ENCODE peak calls at places on chromosomes 1 and 21, in eight cellular contexts. J is IMR-90, S is kidney epithelial cell, V is epithelial cell of esophagus, B is esophagus squamous epithelium, O is osteoblast, E is HAP-1, K is left ventricle myocardium inferior. G is an unnamed sample.

GRCh38 chr1:53619811-53620619 is 118.9 kb downstream of the GLIS1 start:
- DNase-seq in J (peak), S (no peak), V (peak), B (no peak), O (peak), E (peak), K (no peak), G (peak)

GRCh38 chr21:45060675-45061311 is 13.6 kb upstream of the ADARB1 start:
- DNase-seq in J (no peak), S (no peak), V (no peak), B (no peak), O (no peak), E (no peak), K (no peak), G (no peak)

GRCh38 chr1:217137210-217137871 is 414.1 kb upstream of the ESRRG start:
- DNase-seq in J (no peak), S (no peak), V (peak), B (no peak), O (peak), E (no peak), K (no peak), G (no peak)

GRCh38 chr1:235075121-235075954 is 53.3 kb downstream of the TOMM20 start:
- DNase-seq in J (peak), S (peak), V (peak), B (no peak), O (peak), E (no peak), K (peak), G (peak)

GRCh38 chr21:41932576-41933258 is 21.1 kb downstream of the C2CD2 start:
- DNase-seq in J (peak), S (no peak), V (peak), B (no peak), O (no peak), E (no peak), K (peak), G (no peak)

GRCh38 chr21:37149411-37149810 is 76.4 kb downstream of the TTC3 start:
- DNase-seq in J (peak), S (no peak), V (peak), B (no peak), O (no peak), E (no peak), K (no peak), G (no peak)

GRCh38 chr1:24483441-24483840 is 19.2 kb upstream of the RCAN3 start:
- DNase-seq in J (no peak), S (no peak), V (no peak), B (no peak), O (no peak), E (no peak), K (no peak), G (no peak)

GRCh38 chr1:247474367-247474766 is 16.5 kb upstream of the OR2B11 start:
- DNase-seq in J (no peak), S (no peak), V (no peak), B (no peak), O (no peak), E (no peak), K (no peak), G (no peak)

GRCh38 chr1:78570539-78570938 is 49.7 kb upstream of the IFI44L start:
- DNase-seq in J (no peak), S (no peak), V (no peak), B (no peak), O (no peak), E (no peak), K (no peak), G (no peak)

GRCh38 chr1:2231667-2232254 is 3.6 kb downstream of the SKI start:
- DNase-seq in J (peak), S (no peak), V (peak), B (no peak), O (peak), E (peak), K (peak), G (peak)

GRCh38 chr1:30616759-30617158 is 106.6 kb downstream of the MATN1 start:
- DNase-seq in J (no peak), S (no peak), V (no peak), B (no peak), O (no peak), E (no peak), K (no peak), G (no peak)

GRCh38 chr1:4033732-4034131 is 133.7 kb upstream of the C1orf174 start:
- DNase-seq in J (no peak), S (no peak), V (no peak), B (no peak), O (no peak), E (no peak), K (no peak), G (no peak)

GRCh38 chr1:51908499-51908898 is 30.0 kb upstream of the NRDC start:
- DNase-seq in J (no peak), S (no peak), V (no peak), B (no peak), O (no peak), E (no peak), K (no peak), G (no peak)

GRCh38 chr1:200364121-200364759 is 45.6 kb downstream of the ZNF281 start:
- DNase-seq in J (peak), S (peak), V (peak), B (no peak), O (no peak), E (peak), K (no peak), G (no peak)

GRCh38 chr1:18199462-18199861 is 91.9 kb downstream of the IGSF21 start:
- DNase-seq in J (no peak), S (no peak), V (no peak), B (no peak), O (no peak), E (no peak), K (no peak), G (no peak)

GRCh38 chr1:168098534-168099313 is 38.0 kb downstream of the GPR161 start:
- DNase-seq in J (no peak), S (no peak), V (no peak), B (no peak), O (no peak), E (no peak), K (no peak), G (no peak)

GRCh38 chr21:33380483-33380998 is 22.7 kb upstream of the IFNGR2 start:
- DNase-seq in J (peak), S (peak), V (peak), B (peak), O (peak), E (peak), K (peak), G (peak)

GRCh38 chr1:228286505-228287417 is 78.9 kb downstream of the OBSCN start:
- DNase-seq in J (no peak), S (no peak), V (no peak), B (no peak), O (peak), E (no peak), K (peak), G (peak)

GRCh38 chr1:214248294-214249082 is 32.5 kb upstream of the SMYD2 start:
- DNase-seq in J (peak), S (no peak), V (no peak), B (no peak), O (no peak), E (no peak), K (no peak), G (no peak)

GRCh38 chr1:209105769-209106168 is 477.7 kb upstream of the CAMK1G start:
- DNase-seq in J (no peak), S (no peak), V (no peak), B (no peak), O (no peak), E (no peak), K (no peak), G (no peak)

GRCh38 chr1:45340816-45341215 is 576 bp upstream of the MUTYH start:
- DNase-seq in J (no peak), S (no peak), V (no peak), B (no peak), O (no peak), E (peak), K (no peak), G (no peak)

GRCh38 chr1:19644761-19645543 is 841 bp downstream of the NBL1 start:
- DNase-seq in J (no peak), S (no peak), V (no peak), B (no peak), O (peak), E (peak), K (peak), G (peak)

GRCh38 chr1:19644422-19644760 is 280 bp downstream of the NBL1 start:
- DNase-seq in J (no peak), S (no peak), V (no peak), B (no peak), O (peak), E (no peak), K (no peak), G (no peak)

GRCh38 chr1:19640363-19641316 is 3.5 kb upstream of the NBL1 start:
- DNase-seq in J (peak), S (no peak), V (peak), B (no peak), O (peak), E (no peak), K (no peak), G (no peak)

GRCh38 chr1:19643602-19644419 is at the start of gene NBL1:
- DNase-seq in J (peak), S (no peak), V (peak), B (no peak), O (peak), E (peak), K (peak), G (peak)

DNA sequence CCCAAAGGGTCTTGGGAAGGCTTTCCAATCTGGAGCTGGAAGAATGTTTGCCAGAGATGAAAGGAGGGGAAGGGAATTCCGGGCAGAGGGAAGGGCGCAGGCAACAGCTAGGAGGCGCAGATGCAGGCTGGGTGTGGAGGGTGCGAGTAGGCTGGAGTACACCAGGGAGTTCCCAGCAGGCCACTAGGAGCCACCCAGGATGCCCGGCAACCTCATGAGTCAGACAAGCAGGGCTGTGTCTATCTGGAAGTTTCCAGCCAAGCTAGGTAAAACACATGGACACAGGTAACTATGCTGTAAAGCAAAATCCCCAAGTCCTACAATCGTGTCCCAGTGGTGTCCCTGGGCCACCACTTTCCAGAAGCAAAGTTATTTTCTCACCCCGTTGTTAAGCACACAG is 998 bp upstream of the NBL1 start:
- DNase-seq in J (no peak), S (no peak), V (peak), B (no peak), O (peak), E (no peak), K (no peak), G (peak)
- H3K4me3 ChIP-seq in J (no peak), S (no peak), V (peak), B (peak), O (peak), E (no peak), K (peak), G (no peak)

GRCh38 chr1:23366598-23366997 is 3.0 kb downstream of the ZNF436 start:
- DNase-seq in J (no peak), S (no peak), V (peak), B (no peak), O (no peak), E (no peak), K (no peak), G (no peak)
- H3K4me3 ChIP-seq in J (no peak), S (no peak), V (peak), B (peak), O (no peak), E (no peak), K (peak), G (no peak)

GRCh38 chr1:197801111-197801482 is 25.8 kb upstream of the DENND1B start:
- DNase-seq in J (no peak), S (no peak), V (no peak), B (no peak), O (no peak), E (no peak), K (no peak), G (no peak)

GRCh38 chr1:197799271-197799670 is 24.0 kb upstream of the DENND1B start:
- DNase-seq in J (peak), S (no peak), V (peak), B (no peak), O (peak), E (no peak), K (no peak), G (no peak)

GRCh38 chr1:197801684-197802083 is 26.4 kb upstream of the DENND1B start:
- DNase-seq in J (no peak), S (no peak), V (no peak), B (no peak), O (no peak), E (no peak), K (no peak), G (no peak)

GRCh38 chr1:197798492-197798891 is 23.2 kb upstream of the DENND1B start:
- DNase-seq in J (no peak), S (no peak), V (no peak), B (no peak), O (no peak), E (no peak), K (no peak), G (no peak)

DNA sequence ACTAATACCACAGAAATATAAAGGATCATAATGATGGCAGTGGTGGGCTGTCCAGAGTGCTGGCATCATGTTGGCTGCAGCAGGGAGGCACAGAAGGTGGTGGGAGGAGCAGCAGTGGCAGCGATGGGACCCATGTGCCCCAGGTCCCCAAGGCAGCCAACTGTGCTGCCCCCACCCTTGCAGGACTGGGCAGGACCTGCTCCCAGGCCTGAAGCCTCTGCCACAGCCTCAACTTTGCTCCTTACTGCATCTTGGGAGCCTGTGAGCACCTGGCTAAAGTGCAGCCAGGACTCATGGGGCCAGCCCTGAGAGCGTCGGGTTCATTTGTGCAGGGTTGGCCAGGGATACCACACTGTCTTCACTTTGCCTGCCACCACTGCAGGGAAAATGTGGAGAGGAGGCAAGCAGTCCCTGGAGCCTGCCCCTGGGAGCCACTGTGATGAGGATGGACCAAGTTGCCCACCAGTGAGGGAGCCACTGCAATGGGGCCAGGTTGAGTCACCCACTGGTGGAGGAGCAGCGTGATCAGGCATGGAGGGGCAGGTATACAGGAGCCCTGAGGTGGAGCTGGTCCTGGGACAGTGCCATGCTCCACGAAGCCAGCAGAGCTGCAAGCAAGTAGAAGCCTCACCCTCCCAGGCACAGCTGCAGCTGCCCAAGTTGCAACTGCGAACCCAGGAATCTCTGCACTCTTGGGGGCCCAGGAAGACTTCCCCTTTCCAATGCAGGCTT is 25.3 kb upstream of the DENND1B start:
- DNase-seq in J (no peak), S (no peak), V (no peak), B (no peak), O (no peak), E (no peak), K (no peak), G (no peak)
- H3K4me3 ChIP-seq in J (no peak), S (no peak), V (no peak), B (no peak), O (no peak), E (no peak), K (no peak), G (no peak)

GRCh38 chr1:48043524-48043923 is 46.3 kb upstream of the TRABD2B start:
- DNase-seq in J (no peak), S (no peak), V (peak), B (no peak), O (no peak), E (no peak), K (no peak), G (no peak)

GRCh38 chr1:48047116-48047515 is 49.9 kb upstream of the TRABD2B start:
- DNase-seq in J (no peak), S (no peak), V (no peak), B (no peak), O (no peak), E (no peak), K (no peak), G (no peak)

GRCh38 chr1:48040122-48040521 is 42.9 kb upstream of the TRABD2B start:
- DNase-seq in J (no peak), S (no peak), V (no peak), B (no peak), O (no peak), E (no peak), K (no peak), G (no peak)

GRCh38 chr1:48048064-48048463 is 50.9 kb upstream of the TRABD2B start:
- DNase-seq in J (peak), S (no peak), V (peak), B (no peak), O (peak), E (no peak), K (peak), G (peak)

GRCh38 chr1:48044311-48044710 is 47.1 kb upstream of the TRABD2B start:
- DNase-seq in J (no peak), S (no peak), V (no peak), B (no peak), O (no peak), E (no peak), K (no peak), G (no peak)
- H3K4me3 ChIP-seq in J (no peak), S (no peak), V (no peak), B (no peak), O (no peak), E (no peak), K (no peak), G (no peak)

DNA sequence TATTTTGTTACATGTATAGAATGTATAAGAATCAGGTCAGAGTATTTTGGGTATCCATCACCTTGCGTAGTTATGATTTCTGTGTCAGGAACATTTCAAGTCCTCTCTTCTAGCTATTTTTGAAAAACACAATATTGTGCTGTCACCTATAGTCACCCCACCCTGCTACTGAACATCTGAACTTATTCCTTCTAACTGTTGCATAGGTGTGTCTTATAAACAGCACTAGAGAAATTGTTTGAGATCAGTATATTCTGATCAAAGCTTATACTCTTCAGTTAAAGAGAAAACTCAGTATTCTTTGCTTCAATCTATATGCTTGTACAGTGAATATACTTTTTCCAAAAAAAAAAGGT is 96.0 kb downstream of the ASH1L start:
- DNase-seq in J (no peak), S (no peak), V (no peak), B (no peak), O (no peak), E (no peak), K (no peak), G (no peak)
- H3K4me3 ChIP-seq in J (no peak), S (no peak), V (no peak), B (no peak), O (no peak), E (no peak), K (no peak), G (no peak)

DNA sequence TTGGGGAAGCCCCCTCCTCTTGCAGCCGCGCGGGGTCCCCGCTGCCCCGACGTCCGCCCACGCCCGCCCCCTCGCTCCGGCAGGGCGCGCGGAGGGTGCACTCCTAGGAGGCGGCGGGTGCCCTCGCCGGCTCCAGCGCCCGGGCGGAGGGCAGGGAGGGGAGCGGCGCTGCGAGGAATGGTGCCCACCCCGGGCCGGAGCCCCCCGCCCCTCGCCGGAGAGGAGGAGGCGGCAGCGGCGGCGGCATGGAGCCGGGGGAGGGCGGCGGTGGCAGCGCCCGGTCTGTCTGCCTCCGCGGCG is 451 bp downstream of the FAM78B start:
- DNase-seq in J (no peak), S (no peak), V (no peak), B (no peak), O (peak), E (no peak), K (no peak), G (peak)
- H3K4me3 ChIP-seq in J (peak), S (peak), V (no peak), B (peak), O (no peak), E (no peak), K (peak), G (peak)